ENCODE peak calls at places on chromosomes 2 and 18, in seven cellular contexts. R is neural progenitor cell, L is GM23248, H is DND-41, U is NT2/D1, Y is trophoblast cell, J is IMR-90. W is an unnamed sample.

GRCh38 chr2:66171530-66171929 is 263.4 kb upstream of the MEIS1 start:
- DNase-seq in R (no peak), L (no peak), H (no peak), U (no peak), Y (no peak), J (no peak), W (no peak)

GRCh38 chr2:23423873-23424680 is 39.1 kb downstream of the KLHL29 start:
- DNase-seq in R (no peak), L (no peak), H (no peak), U (no peak), Y (no peak), J (no peak), W (no peak)

GRCh38 chr2:20167356-20167755 is 57.6 kb downstream of the SDC1 start:
- DNase-seq in R (no peak), L (no peak), H (no peak), U (no peak), Y (no peak), J (no peak), W (no peak)

GRCh38 chr18:10312316-10313015 is 142.0 kb upstream of the APCDD1 start:
- DNase-seq in R (no peak), L (peak; percentile 34), H (no peak), U (no peak), Y (no peak), J (no peak), W (no peak)

GRCh38 chr2:46850742-46851141 is 64.9 kb downstream of the MCFD2 start:
- DNase-seq in R (no peak), L (peak; percentile 78), H (no peak), U (no peak), Y (no peak), J (peak; percentile 97), W (peak; percentile 74)

GRCh38 chr2:44949329-44950151 is 8.0 kb downstream of the SIX3 start:
- DNase-seq in R (peak; percentile 96), L (peak; percentile 74), H (no peak), U (no peak), Y (no peak), J (peak; percentile 12), W (peak; percentile 50)

GRCh38 chr2:108492364-108492763 is 41.9 kb upstream of the LIMS1 start:
- DNase-seq in R (no peak), L (peak; percentile 87), H (no peak), U (no peak), Y (peak; percentile 76), J (peak; percentile 94), W (peak; percentile 92)

GRCh38 chr2:59176737-59177136 is 935.6 kb upstream of the FANCL start:
- DNase-seq in R (no peak), L (no peak), H (no peak), U (no peak), Y (no peak), J (no peak), W (no peak)

GRCh38 chr18:58892536-58892935 is 27.9 kb downstream of the ZNF532 start:
- DNase-seq in R (no peak), L (no peak), H (no peak), U (no peak), Y (no peak), J (no peak), W (peak; percentile 3)

GRCh38 chr2:109437325-109438090 is 176.3 kb downstream of the SEPTIN10 start:
- DNase-seq in R (no peak), L (no peak), H (no peak), U (no peak), Y (no peak), J (no peak), W (no peak)

GRCh38 chr2:42903821-42904575 is 111.6 kb upstream of the HAAO start:
- DNase-seq in R (no peak), L (no peak), H (no peak), U (no peak), Y (no peak), J (no peak), W (no peak)

GRCh38 chr18:47345996-47346395 is 94.5 kb upstream of the SKOR2 start:
- DNase-seq in R (no peak), L (no peak), H (no peak), U (no peak), Y (no peak), J (no peak), W (no peak)

GRCh38 chr2:191020742-191021381 is 6.9 kb upstream of the STAT1 start:
- DNase-seq in R (no peak), L (peak; percentile 93), H (peak; percentile 49), U (no peak), Y (peak; percentile 73), J (peak; percentile 93), W (peak; percentile 94)

GRCh38 chr2:177314194-177314593 is 49.7 kb upstream of the NFE2L2 start:
- DNase-seq in R (no peak), L (peak; percentile 78), H (no peak), U (no peak), Y (no peak), J (peak; percentile 95), W (peak; percentile 87)

GRCh38 chr18:50282521-50283335 is 1.4 kb upstream of the MBD1 start:
- DNase-seq in R (no peak), L (no peak), H (no peak), U (no peak), Y (no peak), J (no peak), W (no peak)

GRCh38 chr2:23211987-23212583 is 172.9 kb upstream of the KLHL29 start:
- DNase-seq in R (no peak), L (no peak), H (no peak), U (no peak), Y (no peak), J (no peak), W (no peak)

GRCh38 chr2:144358979-144359541 is 160.9 kb downstream of the ZEB2 start:
- DNase-seq in R (no peak), L (peak; percentile 80), H (no peak), U (no peak), Y (peak; percentile 21), J (peak; percentile 71), W (peak; percentile 41)

GRCh38 chr2:231709636-231709980 is 1.3 kb downstream of the PTMA start:
- DNase-seq in R (peak; percentile 53), L (peak; percentile 72), H (peak; percentile 46), U (no peak), Y (no peak), J (no peak), W (peak; percentile 60)

GRCh38 chr2:177545981-177546600 is 153.5 kb downstream of the AGPS start:
- DNase-seq in R (no peak), L (no peak), H (peak; percentile 10), U (no peak), Y (no peak), J (no peak), W (no peak)

GRCh38 chr2:1501196-1501851 is 88.1 kb downstream of the TPO start:
- DNase-seq in R (no peak), L (no peak), H (no peak), U (no peak), Y (no peak), J (no peak), W (no peak)

GRCh38 chr2:241035142-241035817 is 36.9 kb downstream of the SNED1 start:
- DNase-seq in R (peak; percentile 57), L (no peak), H (no peak), U (no peak), Y (no peak), J (no peak), W (no peak)

GRCh38 chr2:15827001-15827400 is 113.3 kb upstream of the MYCN start:
- DNase-seq in R (no peak), L (no peak), H (no peak), U (no peak), Y (no peak), J (no peak), W (no peak)

GRCh38 chr2:99425022-99425421 is 64.8 kb downstream of the REV1 start:
- DNase-seq in R (no peak), L (peak; percentile 65), H (no peak), U (no peak), Y (no peak), J (peak; percentile 86), W (peak; percentile 58)

GRCh38 chr18:63676526-63676925 is 14.8 kb upstream of the SERPINB3 start:
- DNase-seq in R (peak; percentile 67), L (peak; percentile 29), H (no peak), U (peak; percentile 16), Y (peak; percentile 43), J (no peak), W (no peak)

GRCh38 chr2:14647714-14648113 is 15.2 kb downstream of the LRATD1 start:
- DNase-seq in R (no peak), L (no peak), H (no peak), U (no peak), Y (no peak), J (no peak), W (no peak)
- H3K36me3 ChIP-seq in R (no peaks in the 10 kb centered on the region), L (no peaks in the 10 kb centered on the region), H (no peaks in the 10 kb centered on the region), U (no peaks in the 10 kb centered on the region), Y (no peaks in the 10 kb centered on the region), J (no peaks in the 10 kb centered on the region), W (no peaks in the 10 kb centered on the region)

GRCh38 chr2:17515652-17516051 is 2.6 kb downstream of the RAD51AP2 start:
- DNase-seq in R (no peak), L (no peak), H (no peak), U (no peak), Y (no peak), J (no peak), W (no peak)
- H3K9ac ChIP-seq in R (no peak overlapping the region), L (no peak overlapping the region), H (no peak overlapping the region), U (no peak overlapping the region), Y (no peak overlapping the region), J (no peak overlapping the region), W (no peak overlapping the region)

DNA sequence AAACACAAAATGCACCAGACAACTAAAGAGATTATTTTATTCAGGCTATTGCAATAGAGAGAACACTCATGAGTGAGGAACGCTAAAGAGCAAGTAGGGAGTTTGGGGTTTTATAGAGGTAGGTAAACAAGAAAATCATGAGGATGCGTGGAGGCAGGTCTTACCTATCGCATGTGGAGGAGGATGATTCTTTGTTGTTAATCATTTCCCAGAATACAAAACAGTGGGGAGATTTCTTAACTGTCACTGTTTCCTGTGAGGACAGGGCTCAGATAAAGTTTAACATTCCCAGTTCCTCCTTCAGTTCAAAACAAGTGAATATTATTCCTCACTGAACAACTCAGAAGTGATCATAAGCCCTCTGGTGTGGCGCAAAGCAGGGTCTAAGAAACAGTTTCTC is 156.1 kb upstream of the MGAT5 start:
- DNase-seq in R (no peak), L (no peak), H (no peak), U (no peak), Y (no peak), J (no peak), W (no peak)
- H3K36me3 ChIP-seq in R (no peaks in the 10 kb centered on the region), L (no peaks in the 10 kb centered on the region), H (no peaks in the 10 kb centered on the region), U (no peaks in the 10 kb centered on the region), Y (no peaks in the 10 kb centered on the region), J (no peaks in the 10 kb centered on the region), W (no peaks in the 10 kb centered on the region)

DNA sequence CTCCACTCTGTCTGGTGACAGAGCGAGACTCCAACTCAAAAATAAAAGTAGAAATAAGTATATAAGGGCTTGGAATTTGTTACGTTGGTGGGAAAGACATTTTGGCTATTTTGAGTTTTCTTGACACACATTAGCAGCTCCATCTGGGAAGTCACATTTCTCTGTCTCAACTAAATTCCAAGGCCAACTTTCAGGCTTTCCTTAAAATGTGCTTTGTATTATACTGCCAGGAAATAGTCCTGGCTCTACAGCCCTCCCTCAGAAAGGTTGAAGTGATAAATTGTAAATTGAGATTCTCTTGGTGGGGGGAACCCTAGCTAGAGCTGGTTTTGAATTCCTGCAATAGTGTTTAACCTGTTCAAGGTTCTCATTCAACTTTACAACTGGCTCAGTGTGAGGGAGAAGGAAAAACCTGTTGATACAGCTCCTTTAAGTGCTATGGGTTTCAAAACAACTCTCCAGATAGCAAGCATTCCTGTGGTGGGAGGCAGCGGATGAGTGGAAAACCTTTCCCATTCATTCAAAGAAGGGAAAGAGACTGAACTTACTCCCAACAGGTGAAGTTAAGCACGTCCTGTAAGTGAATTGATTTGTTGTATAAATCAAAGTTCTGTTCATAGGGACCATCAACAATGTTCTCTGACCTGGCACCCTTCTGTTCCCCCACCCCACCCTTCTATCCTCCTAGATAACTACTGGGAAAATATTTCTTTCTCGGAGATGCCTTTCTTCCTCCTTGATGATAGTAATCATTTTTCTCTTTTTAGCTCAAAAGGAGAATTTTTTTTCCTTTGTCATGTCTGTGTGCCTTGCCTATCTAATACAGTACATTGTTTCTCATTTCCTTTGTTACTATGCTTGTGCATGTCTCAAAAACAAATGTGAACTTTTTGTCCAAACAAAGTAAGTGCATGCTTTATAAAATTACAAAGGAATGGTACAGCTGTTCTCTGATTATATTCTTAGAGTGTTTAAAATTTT is 44.2 kb upstream of the SLC39A10 start:
- DNase-seq in R (peak; percentile 78), L (peak; percentile 75), H (no peak), U (peak; percentile 81), Y (peak; percentile 77), J (peak; percentile 82), W (peak; percentile 75)
- H3K9ac ChIP-seq in R (no peak overlapping the region), L (peak overlapping the region; percentile 76), H (no peak overlapping the region), U (peak overlapping the region; percentile 51), Y (no peak overlapping the region), J (peak overlapping the region; percentile 87), W (no peak overlapping the region)

W was measured in adipocyte.